ENCODE peak calls at places on chromosomes 4 and X, in six cellular contexts. M is mesothelial cell of epicardium, W is ELR, B is A549, Z is T-helper 17 cell, G is GM10248. Y is an unnamed sample.
A peak's percentile ranks its signal among the peaks of the same experiment; 100 is the strongest.

GRCh38 chr4:80963051-80963450 is 67.5 kb upstream of the BMP3 start:
- DNase-seq in B (no peak), G (no peak), W (peak; percentile 4), M (no peak), Z (no peak), Y (no peak)

GRCh38 chr4:159010563-159011260 is 92.2 kb upstream of the RAPGEF2 start:
- DNase-seq in G (no peak), Z (no peak), M (no peak), B (no peak), W (no peak), Y (no peak)

GRCh38 chr4:169823685-169824084 is 65.9 kb upstream of the HPF1 start:
- DNase-seq in Z (no peak), B (no peak), G (peak; percentile 31), W (peak; percentile 55), M (peak; percentile 29), Y (peak; percentile 8)

GRCh38 chrX:153926863-153927685 is 1.0 kb upstream of the ARHGAP4 start:
- DNase-seq in M (no peak), W (peak; percentile 35), Z (peak; percentile 73), G (peak; percentile 81), B (no peak), Y (no peak)

GRCh38 chr4:44493924-44494323 is 45.3 kb upstream of the KCTD8 start:
- DNase-seq in M (no peak), W (peak; percentile 29), G (peak; percentile 11), Z (no peak), B (peak; percentile 1), Y (no peak)

GRCh38 chrX:143988356-143988755 is 104.5 kb downstream of the UBE2NL start:
- DNase-seq in M (no peak), G (no peak), Z (no peak), W (no peak), B (no peak), Y (no peak)

GRCh38 chrX:49000640-49001039 is 1.4 kb downstream of the GRIPAP1 start:
- DNase-seq in M (no peak), B (no peak), G (no peak), W (no peak), Z (no peak), Y (no peak)

GRCh38 chr4:118755438-118756226 is 70.4 kb downstream of the METTL14 start:
- DNase-seq in G (no peak), Z (no peak), M (no peak), W (no peak), B (no peak), Y (no peak)

GRCh38 chr4:41713768-41714167 is 34.8 kb downstream of the PHOX2B start:
- DNase-seq in B (no peak), W (no peak), G (no peak), M (no peak), Z (no peak), Y (no peak)

GRCh38 chr4:1927675-1928074 is 56.5 kb downstream of the NSD2 start:
- DNase-seq in G (no peak), M (no peak), Z (no peak), W (no peak), B (no peak), Y (no peak)

GRCh38 chr4:1206299-1207156 is 34.1 kb upstream of the SPON2 start:
- DNase-seq in G (no peak), M (no peak), B (no peak), W (no peak), Z (peak; percentile 7), Y (no peak)

GRCh38 chr4:57040510-57040909 is 61.8 kb downstream of the POLR2B start:
- DNase-seq in G (no peak), Z (no peak), M (no peak), B (no peak), W (no peak), Y (no peak)

GRCh38 chr4:166594326-166594946 is 639.9 kb downstream of the SPOCK3 start:
- DNase-seq in M (no peak), W (peak; percentile 66), Z (no peak), B (peak; percentile 15), G (peak; percentile 6), Y (peak; percentile 40)

GRCh38 chr4:1317177-1318045 is 27.7 kb downstream of the MAEA start:
- DNase-seq in B (no peak), Z (no peak), G (no peak), M (no peak), W (no peak), Y (no peak)

GRCh38 chrX:20361081-20361889 is 94.6 kb upstream of the RPS6KA3 start:
- DNase-seq in B (no peak), W (no peak), G (no peak), Z (no peak), M (no peak), Y (no peak)

GRCh38 chr4:138671606-138672084 is 343.9 kb upstream of the NOCT start:
- DNase-seq in Z (no peak), G (no peak), M (no peak), W (no peak), B (no peak), Y (no peak)

GRCh38 chrX:13664026-13664425 is 11.1 kb downstream of the TCEANC start:
- DNase-seq in M (no peak), G (no peak), W (no peak), B (no peak), Z (no peak), Y (no peak)

GRCh38 chr4:4853921-4854648 is 5.4 kb upstream of the MSX1 start:
- DNase-seq in B (no peak), W (no peak), Z (no peak), G (no peak), M (no peak), Y (no peak)

GRCh38 chrX:22192419-22193086 is 80.2 kb upstream of the CBLL2 start:
- DNase-seq in G (peak; percentile 40), B (peak; percentile 25), M (peak; percentile 27), Z (peak; percentile 11), W (peak; percentile 69), Y (no peak)

GRCh38 chr4:21811576-21811975 is 137.0 kb downstream of the KCNIP4 start:
- DNase-seq in M (no peak), W (peak; percentile 40), G (no peak), B (no peak), Z (no peak), Y (no peak)

GRCh38 chrX:14936561-14936960 is 63.3 kb downstream of the MOSPD2 start:
- DNase-seq in G (peak; percentile 10), M (no peak), B (peak; percentile 13), Z (no peak), W (peak; percentile 83), Y (no peak)

GRCh38 chrX:115562492-115562872 is 1.5 kb downstream of the PLS3 start:
- DNase-seq in B (peak; percentile 19), M (no peak), Z (no peak), G (no peak), W (peak; percentile 61), Y (no peak)

GRCh38 chr4:140096483-140096861 is 57.5 kb downstream of the MAML3 start:
- DNase-seq in W (no peak), B (no peak), Z (no peak), G (no peak), M (no peak), Y (no peak)

GRCh38 chrX:28189011-28189410 is 207.8 kb upstream of the DCAF8L1 start:
- DNase-seq in Z (no peak), B (peak; percentile 2), M (no peak), G (no peak), W (peak; percentile 14), Y (no peak)

GRCh38 chr4:54746228-54746627 is 88.5 kb downstream of the KIT start:
- DNase-seq in G (no peak), W (no peak), B (no peak), M (no peak), Z (no peak), Y (no peak)

Y was measured in NCI-H1048.